ENCODE peak calls at places on chromosome 15, in four cellular contexts. D is K562, I is HCT116, P is HepG2. U is an unnamed sample.

GRCh38 chr15:65372787-65373067 is 5.1 kb downstream of the IGDCC3 start:
- DNase-seq in D (no peak), I (no peak), P (no peak), U (no peak)

GRCh38 chr15:41392659-41393058 is 9.6 kb downstream of the NDUFAF1 start:
- DNase-seq in D (no peak), I (no peak), P (no peak), U (no peak)

GRCh38 chr15:72820278-72820677 is 36.7 kb upstream of the ADPGK start:
- DNase-seq in D (no peak), I (no peak), P (no peak), U (no peak)

GRCh38 chr15:25674948-25675347 is 188.2 kb downstream of the ATP10A start:
- DNase-seq in D (no peak), I (no peak), P (no peak), U (no peak)

GRCh38 chr15:100704281-100705055 is 102.1 kb downstream of the ASB7 start:
- DNase-seq in D (no peak), I (no peak), P (no peak), U (no peak)

GRCh38 chr15:81113861-81114261 is 20.2 kb upstream of the CFAP161 start:
- DNase-seq in D (no peak), I (no peak), P (no peak), U (no peak)

GRCh38 chr15:52018244-52018643 is 775 bp upstream of the MAPK6 start:
- DNase-seq in D (no peak), I (no peak), P (no peak), U (no peak)

GRCh38 chr15:58467722-58468436 is 36.1 kb downstream of the LIPC start:
- DNase-seq in D (no peak), I (peak), P (peak), U (no peak)

GRCh38 chr15:57746752-57747151 is 40.2 kb downstream of the POLR2M start:
- DNase-seq in D (no peak), I (no peak), P (no peak), U (no peak)

GRCh38 chr15:100691321-100691720 is 88.9 kb downstream of the ASB7 start:
- DNase-seq in D (no peak), I (no peak), P (no peak), U (no peak)

GRCh38 chr15:101250331-101250730 is 1.5 kb downstream of the CHSY1 start:
- DNase-seq in D (no peak), I (no peak), P (no peak), U (no peak)

GRCh38 chr15:91114301-91114700 is 14.2 kb downstream of the SV2B start:
- DNase-seq in D (no peak), I (no peak), P (no peak), U (no peak)

GRCh38 chr15:54307926-54308325 is 329.7 kb downstream of the UNC13C start:
- DNase-seq in D (no peak), I (no peak), P (no peak), U (no peak)

GRCh38 chr15:56337084-56337725 is 28.0 kb upstream of the TEX9 start:
- DNase-seq in D (no peak), I (no peak), P (no peak), U (no peak)

GRCh38 chr15:35958021-35958420 is 412.1 kb upstream of the DPH6 start:
- DNase-seq in D (no peak), I (no peak), P (no peak), U (no peak)

GRCh38 chr15:52183562-52184173 is 7.5 kb downstream of the GNB5 start:
- DNase-seq in D (peak), I (no peak), P (no peak), U (no peak)

GRCh38 chr15:29873942-29874341 is 51.7 kb upstream of the TJP1 start:
- DNase-seq in D (no peak), I (no peak), P (no peak), U (no peak)

GRCh38 chr15:89756897-89757296 is 5.8 kb upstream of the MESP1 start:
- DNase-seq in D (no peak), I (no peak), P (peak), U (no peak)

GRCh38 chr15:72166716-72167417 is 30.7 kb downstream of the GRAMD2A start:
- DNase-seq in D (no peak), I (no peak), P (no peak), U (no peak)

GRCh38 chr15:85582076-85582718 is 201.8 kb downstream of the AKAP13 start:
- DNase-seq in D (no peak), I (no peak), P (no peak), U (peak)

GRCh38 chr15:100438570-100438969 is 90.2 kb downstream of the CERS3 start:
- DNase-seq in D (no peak), I (no peak), P (no peak), U (peak)

GRCh38 chr15:70210538-70210937 is 112.8 kb upstream of the TLE3 start:
- DNase-seq in D (no peak), I (no peak), P (no peak), U (no peak)

GRCh38 chr15:34650177-34650576 is 66.7 kb upstream of the GOLGA8B start:
- DNase-seq in D (peak), I (no peak), P (no peak), U (no peak)

DNA sequence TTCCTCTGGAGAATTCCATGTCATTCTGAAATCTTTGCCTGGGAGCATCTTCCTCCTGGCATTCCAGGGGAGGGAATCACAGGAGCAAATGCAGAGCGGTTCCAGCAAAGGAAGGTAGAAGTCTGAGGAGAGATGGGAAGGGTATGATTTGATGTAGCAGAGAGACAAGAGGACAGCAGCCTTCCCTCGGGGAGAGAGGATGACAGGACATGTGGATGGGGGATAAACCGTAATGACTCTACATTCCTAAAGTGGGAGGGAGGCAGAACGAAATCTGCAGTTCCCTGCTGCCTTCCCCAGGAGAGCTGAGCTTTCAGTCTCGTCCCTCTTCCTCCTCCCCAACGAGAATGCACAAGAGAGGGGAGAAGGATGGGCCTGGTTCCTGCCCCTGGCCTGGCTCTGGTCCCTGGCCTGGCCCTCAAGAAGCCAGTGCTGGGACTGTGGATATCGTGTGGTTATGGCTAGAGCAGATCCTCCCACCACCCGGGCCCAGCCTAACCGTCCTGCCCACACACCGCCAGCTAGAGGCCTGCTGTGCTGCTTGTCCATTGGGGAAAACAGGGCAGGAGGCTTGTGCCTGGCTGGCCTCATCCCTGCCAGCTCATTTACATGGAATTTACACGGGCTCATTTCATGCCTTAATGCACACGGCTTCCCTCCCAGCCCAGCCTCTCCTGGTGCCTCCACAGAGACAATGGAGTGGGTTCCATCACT is 26.6 kb downstream of the SEMA7A start:
- DNase-seq in D (no peak), I (no peak), P (peak), U (no peak)
- TF ChIP-seq REST in D (peak), I (no peak), P (no peak), U (no peak)

GRCh38 chr15:76335851-76336253 is 721 bp upstream of the ISL2 start:
- DNase-seq in D (no peak), I (no peak), P (no peak), U (no peak)
- TF ChIP-seq ZNF274 in D (no peak), I (no peak), P (no peak), U (no peak)

GRCh38 chr15:82970696-82971095 is 15.3 kb upstream of the RAMAC start:
- DNase-seq in D (no peak), I (no peak), P (no peak), U (no peak)
- TF ChIP-seq REST in D (no peak), I (no peak), P (no peak), U (no peak)

GRCh38 chr15:43793647-43794046 is 1.5 kb downstream of the SERF2 start:
- DNase-seq in D (no peak), I (no peak), P (no peak), U (no peak)

GRCh38 chr15:43796566-43796965 is 3.5 kb downstream of the SERINC4 start:
- DNase-seq in D (no peak), I (no peak), P (no peak), U (no peak)

GRCh38 chr15:43795997-43796396 is 3.9 kb downstream of the SERF2 start:
- DNase-seq in D (no peak), I (no peak), P (no peak), U (no peak)

GRCh38 chr15:43794269-43795037 is 2.3 kb downstream of the SERF2 start:
- DNase-seq in D (no peak), I (no peak), P (no peak), U (no peak)

DNA sequence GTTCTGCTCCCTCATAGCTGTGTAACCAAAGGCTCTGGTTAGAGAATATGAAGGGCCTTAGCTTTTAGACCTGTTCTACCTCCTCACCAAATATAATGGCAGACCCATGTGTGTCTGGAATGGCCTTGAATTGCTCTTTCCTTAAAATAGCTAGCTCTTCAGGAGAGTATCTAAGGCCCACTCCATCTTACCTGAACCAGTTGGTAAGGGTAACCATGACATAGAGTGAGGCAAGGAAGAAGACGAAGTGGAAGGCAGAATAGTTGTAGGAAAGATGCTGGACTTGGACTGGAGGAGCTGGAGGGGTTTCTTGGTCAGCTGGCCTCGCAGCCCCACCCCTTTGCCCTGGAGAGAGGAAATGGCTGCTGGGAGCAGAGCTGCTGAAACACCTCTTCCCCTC is 3.1 kb downstream of the SERF2 start:
- DNase-seq in D (no peak), I (no peak), P (no peak), U (no peak)
- TF ChIP-seq ZNF274 in D (no peak), I (no peak), P (no peak), U (no peak)

GRCh38 chr15:62124176-62124952 is 40.7 kb downstream of the C2CD4B start:
- DNase-seq in D (no peak), I (no peak), P (peak), U (no peak)
- TF ChIP-seq REST in D (no peak), I (no peak), P (no peak), U (no peak)

DNA sequence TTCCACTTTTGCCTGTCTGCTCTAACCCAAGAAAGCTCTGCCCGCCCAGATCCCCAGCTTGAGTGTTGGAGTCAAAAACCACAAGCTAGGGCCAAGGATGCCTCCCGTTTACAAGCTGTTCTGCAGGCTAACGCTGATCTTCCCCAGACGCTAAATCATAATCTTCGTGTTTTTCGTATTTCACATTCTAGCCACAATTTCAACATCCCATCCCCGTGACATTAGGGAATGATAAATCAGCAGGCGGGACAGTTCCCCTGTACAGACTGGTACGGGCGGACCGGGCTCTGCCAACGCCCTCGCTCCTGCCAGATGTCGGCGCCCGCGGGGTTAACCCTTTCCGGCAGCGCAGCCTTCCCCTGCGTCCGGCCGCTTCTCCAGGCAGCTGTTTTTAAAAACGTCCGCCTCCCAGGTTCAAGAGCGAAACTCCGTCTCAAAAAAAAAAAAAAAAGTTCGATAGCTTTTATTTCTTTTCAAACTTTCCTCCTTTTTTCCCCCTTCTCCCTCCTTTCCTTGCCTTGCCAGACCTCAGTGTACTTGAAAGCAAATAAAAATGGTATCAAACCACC is 81.0 kb upstream of the BNC1 start:
- DNase-seq in D (no peak), I (peak), P (no peak), U (no peak)
- TF ChIP-seq ZNF274 in D (no peak), I (no peak), P (no peak), U (no peak)

GRCh38 chr15:93171476-93171875 is 82.5 kb upstream of the RGMA start:
- DNase-seq in D (no peak), I (no peak), P (no peak), U (no peak)
- TF ChIP-seq REST in D (no peak), I (no peak), P (no peak), U (no peak)

GRCh38 chr15:39454189-39454986 is 126.5 kb upstream of the THBS1 start:
- DNase-seq in D (no peak), I (no peak), P (peak), U (no peak)

GRCh38 chr15:39455502-39455991 is 125.3 kb upstream of the THBS1 start:
- DNase-seq in D (peak), I (no peak), P (peak), U (no peak)

GRCh38 chr15:39456113-39456512 is 124.8 kb upstream of the THBS1 start:
- DNase-seq in D (no peak), I (no peak), P (no peak), U (no peak)

GRCh38 chr15:39451121-39451698 is 129.7 kb upstream of the THBS1 start:
- DNase-seq in D (no peak), I (no peak), P (no peak), U (no peak)

DNA sequence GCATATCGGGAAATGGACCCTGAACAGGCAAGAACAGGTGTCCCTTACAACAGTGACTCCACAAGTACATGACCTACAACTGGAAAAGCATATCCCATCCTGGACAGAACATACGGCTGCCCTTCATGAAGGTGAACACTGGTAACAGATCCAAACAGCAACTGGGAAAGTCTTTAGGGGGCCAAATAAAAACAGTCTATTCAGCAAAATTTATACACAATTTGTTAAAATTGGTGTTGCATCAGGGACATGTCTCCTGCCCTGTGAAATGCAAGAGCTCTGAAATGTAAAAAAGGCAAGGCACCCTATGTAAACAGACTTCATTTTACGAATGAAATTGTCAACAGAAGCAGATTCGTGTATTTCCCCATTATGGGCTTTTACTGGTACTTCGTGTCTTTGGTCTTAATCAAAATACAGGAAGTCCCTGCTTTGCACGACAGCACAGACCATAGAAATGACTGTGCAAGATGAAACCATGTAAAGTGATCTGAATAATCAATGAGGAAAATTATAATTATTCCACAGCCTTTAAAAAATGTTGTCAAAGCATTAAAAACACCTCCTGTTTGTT is 127.3 kb upstream of the THBS1 start:
- DNase-seq in D (no peak), I (no peak), P (no peak), U (peak)
- TF ChIP-seq ZNF274 in D (no peak), I (no peak), P (no peak), U (no peak)

U was measured in GM12878.